ENCODE peak calls at places on chromosomes 6 and 20, in five cellular contexts. A, M, I, J and N are unnamed samples. For H3K9me3, the result is how much of the 10 kb centered on the place peaks cover.

GRCh38 chr6:27138837-27139752 is 108.4 kb upstream of the PRSS16 start:
- DNase-seq in I (peak), M (no peak), A (no peak), J (peak), N (peak)

GRCh38 chr6:7846971-7847818 is 63.4 kb downstream of the TXNDC5 start:
- DNase-seq in J (no peak), M (no peak), I (no peak), A (no peak), N (no peak)

GRCh38 chr20:44398303-44398702 is 42.8 kb downstream of the HNF4A start:
- DNase-seq in M (no peak), J (no peak), I (no peak), A (peak), N (no peak)

GRCh38 chr6:118558811-118559217 is 10.7 kb downstream of the PLN start:
- DNase-seq in A (no peak), M (no peak), J (no peak), I (no peak), N (no peak)

GRCh38 chr20:50651676-50652075 is 39.7 kb downstream of the RIPOR3 start:
- DNase-seq in A (no peak), M (no peak), J (no peak), I (no peak), N (no peak)

GRCh38 chr6:19795211-19795610 is 42.0 kb upstream of the ID4 start:
- DNase-seq in J (no peak), I (no peak), A (peak), M (no peak), N (no peak)

GRCh38 chr6:147131728-147132127 is 72.5 kb upstream of the STXBP5 start:
- DNase-seq in A (no peak), I (no peak), J (no peak), M (no peak), N (no peak)

GRCh38 chr6:157215702-157216101 is 107.6 kb downstream of the TMEM242 start:
- DNase-seq in M (no peak), J (no peak), A (no peak), I (no peak), N (no peak)

GRCh38 chr6:122878809-122879208 is 89.8 kb downstream of the SMPDL3A start:
- DNase-seq in I (no peak), J (no peak), M (no peak), A (no peak), N (no peak)

GRCh38 chr6:142735182-142735581 is 209.8 kb downstream of the HIVEP2 start:
- DNase-seq in J (no peak), M (no peak), A (peak), I (no peak), N (no peak)

GRCh38 chr20:46356195-46357029 is 48.1 kb upstream of the CDH22 start:
- DNase-seq in M (no peak), A (no peak), I (no peak), J (no peak), N (no peak)

GRCh38 chr6:156919370-156919769 is 142.2 kb downstream of the ARID1B start:
- DNase-seq in A (no peak), I (no peak), M (no peak), J (no peak), N (no peak)

GRCh38 chr6:135851442-135852271 is at the start of gene PDE7B:
- DNase-seq in J (peak), M (no peak), I (peak), A (peak), N (peak)

GRCh38 chr6:31870385-31870921 is 7.8 kb upstream of the NEU1 start:
- DNase-seq in M (no peak), I (peak), J (no peak), A (no peak), N (no peak)

GRCh38 chr6:37083243-37084138 is 78.0 kb downstream of the FGD2 start:
- DNase-seq in A (no peak), I (peak), J (peak), M (no peak), N (peak)

GRCh38 chr6:92479821-92480220 is 939.5 kb downstream of the EPHA7 start:
- DNase-seq in M (no peak), I (no peak), J (no peak), A (no peak), N (no peak)

GRCh38 chr6:87742106-87742505 is 40.1 kb upstream of the AKIRIN2 start:
- DNase-seq in J (no peak), A (no peak), I (no peak), M (no peak), N (no peak)

GRCh38 chr20:1894951-1895673 is at the start of gene SIRPA:
- DNase-seq in J (peak), I (peak), M (no peak), A (peak), N (no peak)

GRCh38 chr6:23306251-23306950 is 737.0 kb downstream of the HDGFL1 start:
- DNase-seq in J (no peak), A (no peak), I (no peak), M (no peak), N (no peak)

GRCh38 chr6:23307516-23307915 is 738.1 kb downstream of the HDGFL1 start:
- DNase-seq in J (no peak), I (no peak), M (no peak), A (no peak), N (no peak)

GRCh38 chr6:23308166-23308565 is 738.8 kb downstream of the HDGFL1 start:
- DNase-seq in I (no peak), J (no peak), M (no peak), A (peak), N (no peak)

GRCh38 chr6:23316131-23316530 is 746.8 kb downstream of the HDGFL1 start:
- DNase-seq in A (peak), J (no peak), M (no peak), I (no peak), N (no peak)

DNA sequence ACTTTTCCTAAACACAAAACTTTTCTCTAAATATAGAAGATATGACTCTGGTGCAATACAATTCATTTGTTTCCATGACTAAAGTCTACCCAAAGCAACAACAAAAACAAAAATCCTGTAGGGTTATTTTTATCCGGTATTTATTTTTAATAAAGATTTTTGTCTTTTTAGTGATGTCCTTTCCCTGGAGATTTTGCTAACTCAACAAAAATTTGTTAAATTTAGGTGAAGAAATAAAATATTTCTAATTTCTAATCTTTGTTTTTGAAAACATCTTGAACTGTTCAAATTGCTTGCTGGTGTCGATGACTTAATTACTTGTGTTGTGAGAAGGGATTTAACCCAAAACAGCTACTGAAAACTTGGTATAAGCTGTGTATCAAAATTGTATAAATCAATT is 741.8 kb downstream of the HDGFL1 start:
- DNase-seq in M (no peak), I (no peak), A (no peak), J (no peak), N (no peak)
- H3K9me3 ChIP-seq in M (under half), I (under half), A (under half), J (under half), N (under half)

DNA sequence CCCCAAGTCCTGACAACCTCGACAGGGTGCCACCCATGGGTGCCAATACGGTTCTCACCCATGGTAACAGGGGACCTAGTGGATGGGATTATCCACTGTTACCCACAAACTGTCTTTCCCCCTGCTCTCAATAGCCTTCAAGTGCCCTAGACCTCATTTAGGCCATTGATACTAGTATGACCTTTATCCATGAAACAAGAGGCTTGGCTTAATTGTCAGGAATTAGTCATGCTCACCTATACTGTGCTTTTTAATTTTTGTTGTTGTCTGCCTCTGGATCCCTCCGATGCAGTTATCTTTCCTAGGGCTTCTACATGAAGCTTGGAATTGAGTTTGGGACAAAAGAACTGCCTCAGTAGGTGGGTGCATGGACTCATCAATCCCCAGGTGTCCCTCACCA is 11.8 kb upstream of the IL22RA2 start:
- DNase-seq in J (no peak), M (no peak), A (no peak), I (no peak), N (no peak)
- H3K9me3 ChIP-seq in J (under half), M (under half), A (under half), I (under half), N (under half)

DNA sequence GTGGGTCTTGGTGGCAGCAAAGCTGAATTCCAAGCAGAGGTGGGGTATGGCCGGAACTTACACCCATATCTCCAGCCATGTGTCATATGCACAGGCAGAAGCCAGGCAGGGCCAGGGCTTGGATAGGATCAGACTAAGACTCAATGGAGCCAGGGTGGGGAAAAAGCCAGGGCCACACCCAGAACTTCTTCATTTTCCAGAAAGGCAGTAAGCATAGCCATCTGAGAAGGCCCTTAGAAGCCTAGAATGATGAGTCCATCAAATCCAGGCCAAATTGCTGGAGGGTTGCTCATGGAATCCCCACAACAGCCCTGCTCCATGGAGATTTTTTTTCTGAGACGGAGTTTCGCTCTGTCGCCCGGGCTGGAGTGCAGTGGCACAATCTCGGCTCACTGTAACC is 116.2 kb upstream of the SRSF6 start:
- DNase-seq in I (no peak), M (no peak), A (no peak), J (no peak), N (no peak)
- H3K9me3 ChIP-seq in I (under half), M (under half), A (under half), J (under half), N (under half)

DNA sequence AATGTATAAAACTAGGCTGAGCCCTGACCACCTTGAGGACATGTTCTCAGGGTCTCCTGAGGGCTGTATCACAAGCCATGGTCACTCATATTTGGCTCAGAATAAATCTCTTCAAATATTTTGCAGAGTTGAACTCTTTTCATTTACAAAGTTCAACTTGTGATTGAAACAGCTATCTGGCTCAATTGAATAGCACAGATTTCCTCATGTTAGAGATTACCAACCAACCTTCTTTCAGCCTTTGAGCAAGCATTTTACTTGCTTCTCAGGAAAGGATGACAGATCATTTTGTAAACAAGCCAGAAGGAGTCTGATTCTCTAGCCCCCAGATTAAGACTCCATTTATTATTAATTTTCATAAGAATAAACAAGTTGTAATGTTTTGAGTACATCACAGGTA is 111.0 kb upstream of the DOK5 start:
- DNase-seq in M (no peak), J (no peak), I (no peak), A (no peak), N (no peak)
- H3K9me3 ChIP-seq in M (under half), J (under half), I (under half), A (under half), N (under half)

DNA sequence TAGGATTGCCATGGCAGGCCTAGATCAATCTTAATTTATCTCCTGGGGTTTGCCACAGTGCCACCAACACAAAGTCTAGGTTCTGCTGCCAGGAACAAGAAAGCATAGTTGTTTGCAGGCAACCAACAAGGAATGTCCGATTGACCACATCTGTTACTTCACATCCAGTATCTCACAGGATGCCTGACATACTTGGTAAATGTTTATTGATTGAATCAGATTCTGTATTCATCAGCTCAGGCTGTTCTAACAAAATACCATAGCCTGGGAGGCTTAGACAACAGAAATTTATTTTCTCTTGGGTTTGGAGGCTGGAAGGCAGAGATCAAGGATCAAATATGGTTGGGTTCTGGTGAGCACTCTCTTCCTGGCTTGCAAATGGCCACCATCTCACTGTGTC is 26.3 kb upstream of the MC3R start:
- DNase-seq in M (no peak), A (peak), I (no peak), J (no peak), N (no peak)
- H3K9me3 ChIP-seq in M (under half), A (under half), I (under half), J (under half), N (under half)

GRCh38 chr20:62079166-62079565 is 13.5 kb upstream of the TAF4 start:
- DNase-seq in M (no peak), I (no peak), A (no peak), J (no peak), N (no peak)
- H3K9me3 ChIP-seq in M (under half), I (under half), A (under half), J (under half), N (under half)

GRCh38 chr6:110139052-110139451 is 40.4 kb downstream of the WASF1 start:
- DNase-seq in I (no peak), J (no peak), A (no peak), M (no peak), N (no peak)
- H3K9me3 ChIP-seq in I (under half), J (under half), A (under half), M (under half), N (under half)

DNA sequence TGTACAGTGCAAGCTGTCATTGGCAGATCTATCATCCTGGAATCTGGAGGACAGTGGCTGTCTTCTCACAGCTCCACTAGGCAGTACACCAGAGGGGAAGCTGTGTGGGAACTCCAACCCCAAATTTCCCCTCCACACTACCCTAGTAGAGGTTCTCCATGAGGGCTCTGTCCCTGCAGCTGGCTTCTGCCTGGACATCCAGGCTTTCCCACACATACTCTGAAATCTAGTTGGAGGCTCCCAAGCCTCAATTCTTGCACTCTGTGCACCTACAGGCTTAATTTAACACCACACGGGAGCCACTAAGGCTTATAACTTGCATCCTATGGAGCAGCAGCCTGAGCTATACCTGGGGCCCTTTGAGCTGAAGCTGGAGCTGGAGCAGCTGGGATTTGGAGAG is 43.0 kb upstream of the TRIM39 start:
- DNase-seq in A (no peak), M (no peak), J (no peak), I (no peak), N (no peak)
- H3K9me3 ChIP-seq in A (under half), M (under half), J (under half), I (half or more), N (half or more)